ENCODE peak calls at places on chromosomes 2 and 18, in nine cellular contexts. K is HCT116, A is PC-3, X is GM23338, C is hepatocyte, S is IMR-90, H is K562, L is H1, O is HepG2. N is an unnamed sample.

GRCh38 chr2:207995887-207996286 is 29.4 kb downstream of the PLEKHM3 start:
- DNase-seq in K (no peak), A (no peak), X (no peak), C (no peak), S (peak; percentile 23), H (no peak), L (no peak), O (no peak), N (no peak)

GRCh38 chr2:169761970-169762292 is 28.3 kb downstream of the KLHL23 start:
- DNase-seq in K (no peak), A (peak; percentile 17), X (no peak), C (no peak), S (no peak), H (no peak), L (no peak), O (no peak), N (peak; percentile 35)

GRCh38 chr2:217030081-217030480 is 170.2 kb upstream of the TNP1 start:
- DNase-seq in K (no peak), A (no peak), X (no peak), C (no peak), S (no peak), H (no peak), L (no peak), O (no peak), N (no peak)

GRCh38 chr2:136319651-136320050 is 201.7 kb upstream of the CXCR4 start:
- DNase-seq in K (no peak), A (no peak), X (no peak), C (no peak), S (no peak), H (no peak), L (no peak), O (no peak), N (no peak)

GRCh38 chr2:226578879-226579278 is 220.7 kb downstream of the IRS1 start:
- DNase-seq in K (no peak), A (peak; percentile 66), X (no peak), C (no peak), S (peak; percentile 30), H (no peak), L (no peak), O (peak; percentile 51), N (peak; percentile 44)

GRCh38 chr2:202122975-202123765 is 50.1 kb downstream of the KIAA2012 start:
- DNase-seq in K (no peak), A (no peak), X (peak; percentile 43), C (no peak), S (peak; percentile 45), H (no peak), L (no peak), O (no peak), N (no peak)

GRCh38 chr18:48619501-48619900 is 80.7 kb downstream of the CTIF start:
- DNase-seq in K (no peak), A (no peak), X (no peak), C (no peak), S (no peak), H (no peak), L (no peak), O (no peak), N (no peak)

GRCh38 chr2:183950673-183951072 is 647.7 kb upstream of the ZNF804A start:
- DNase-seq in K (no peak), A (peak; percentile 60), X (no peak), C (peak; percentile 30), S (no peak), H (no peak), L (no peak), O (no peak), N (no peak)

GRCh38 chr2:105872830-105873229 is 128.1 kb downstream of the NCK2 start:
- DNase-seq in K (no peak), A (no peak), X (no peak), C (no peak), S (no peak), H (no peak), L (no peak), O (no peak), N (no peak)

GRCh38 chr2:146587291-146587713 is 1257.5 kb upstream of the ACVR2A start:
- DNase-seq in K (no peak), A (no peak), X (no peak), C (no peak), S (no peak), H (no peak), L (no peak), O (no peak), N (no peak)

GRCh38 chr2:32712870-32713269 is 85.0 kb downstream of the TTC27 start:
- DNase-seq in K (no peak), A (no peak), X (no peak), C (no peak), S (peak; percentile 40), H (no peak), L (no peak), O (no peak), N (no peak)

GRCh38 chr2:24586955-24587354 is 95.9 kb downstream of the NCOA1 start:
- DNase-seq in K (no peak), A (no peak), X (no peak), C (no peak), S (no peak), H (no peak), L (no peak), O (no peak), N (no peak)

GRCh38 chr2:46144133-46144800 is 152.9 kb upstream of the EPAS1 start:
- DNase-seq in K (no peak), A (no peak), X (peak; percentile 28), C (no peak), S (no peak), H (no peak), L (no peak), O (no peak), N (no peak)

GRCh38 chr2:104434363-104434792 is 419.5 kb upstream of the POU3F3 start:
- DNase-seq in K (no peak), A (no peak), X (peak; percentile 83), C (peak; percentile 43), S (no peak), H (no peak), L (peak; percentile 53), O (no peak), N (no peak)

GRCh38 chr2:150732064-150732463 is 244.6 kb upstream of the RND3 start:
- DNase-seq in K (no peak), A (peak; percentile 64), X (no peak), C (no peak), S (peak; percentile 86), H (no peak), L (no peak), O (no peak), N (peak; percentile 51)

GRCh38 chr2:100381240-100381639 is 36.2 kb downstream of the CHST10 start:
- DNase-seq in K (peak; percentile 71), A (peak; percentile 88), X (peak; percentile 93), C (peak; percentile 88), S (peak; percentile 76), H (peak; percentile 71), L (peak; percentile 97), O (peak; percentile 67), N (peak; percentile 57)

GRCh38 chr2:96926791-96927190 is 56.9 kb upstream of the SEMA4C start:
- DNase-seq in K (no peak), A (no peak), X (no peak), C (no peak), S (no peak), H (no peak), L (no peak), O (no peak), N (no peak)

GRCh38 chr2:96929245-96929925 is 57.0 kb downstream of the FAM178B start:
- DNase-seq in K (no peak), A (no peak), X (no peak), C (no peak), S (no peak), H (no peak), L (no peak), O (no peak), N (no peak)

GRCh38 chr2:96926236-96926635 is 56.4 kb upstream of the SEMA4C start:
- DNase-seq in K (no peak), A (no peak), X (no peak), C (no peak), S (no peak), H (no peak), L (no peak), O (no peak), N (no peak)

GRCh38 chr2:96927420-96928171 is 57.7 kb upstream of the SEMA4C start:
- DNase-seq in K (no peak), A (peak; percentile 59), X (no peak), C (peak; percentile 52), S (no peak), H (no peak), L (no peak), O (no peak), N (peak; percentile 92)

DNA sequence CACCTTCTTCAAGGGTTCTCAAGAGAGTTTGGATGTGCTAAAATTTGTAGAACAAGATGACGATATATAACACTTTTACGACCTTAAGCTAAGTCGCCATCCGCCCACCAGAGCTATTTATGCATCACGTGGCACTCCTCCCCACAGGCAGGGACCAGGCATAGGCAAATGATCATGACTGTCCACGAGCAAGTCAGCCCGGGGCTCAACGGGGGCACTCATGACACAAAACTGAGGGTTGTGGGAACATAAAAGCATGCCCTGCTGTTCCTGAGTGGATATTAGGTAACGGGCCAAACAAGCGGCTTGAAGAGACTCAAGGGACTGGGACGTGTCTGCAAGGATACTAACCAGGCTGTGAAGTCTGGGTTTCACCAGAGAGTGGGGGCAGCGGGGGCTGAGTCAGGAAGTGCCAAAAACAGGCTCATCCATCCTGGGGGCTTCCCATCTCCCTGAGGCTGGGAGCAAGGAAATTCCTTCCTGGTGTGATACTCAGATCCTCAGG is 58.1 kb downstream of the FAM178B start:
- DNase-seq in K (no peak), A (no peak), X (no peak), C (peak; percentile 49), S (no peak), H (no peak), L (no peak), O (no peak), N (peak; percentile 39)
- H2AFZ ChIP-seq in K (no peak overlapping the region), A (peak overlapping the region; percentile 65), X (no peak overlapping the region), C (no peak overlapping the region), S (no peak overlapping the region), H (peak overlapping the region; percentile 51), L (no peak overlapping the region), O (no peak overlapping the region), N (no peak overlapping the region)

GRCh38 chr2:13193900-13194299 is 477.2 kb downstream of the TRIB2 start:
- DNase-seq in K (no peak), A (peak; percentile 50), X (peak; percentile 74), C (peak; percentile 17), S (peak; percentile 16), H (no peak), L (no peak), O (peak; percentile 14), N (peak; percentile 5)
- TF ChIP-seq CTCF in K (peak; percentile 23), A (peak; percentile 71), X (peak; percentile 67), C (peak; percentile 42), S (peak; percentile 32), H (no peak), L (peak; percentile 40), O (peak; percentile 49), N (peak; percentile 53)

GRCh38 chr2:157326683-157327082 is 1.1 kb upstream of the ERMN start:
- DNase-seq in K (no peak), A (no peak), X (no peak), C (no peak), S (no peak), H (no peak), L (no peak), O (no peak), N (no peak)
- H3K4me3 ChIP-seq in K (no peak overlapping the region), A (no peak overlapping the region), X (no peak overlapping the region), C (no peak overlapping the region), S (no peak overlapping the region), H (no peak overlapping the region), L (no peak overlapping the region), O (no peak overlapping the region), N (no peak overlapping the region)

DNA sequence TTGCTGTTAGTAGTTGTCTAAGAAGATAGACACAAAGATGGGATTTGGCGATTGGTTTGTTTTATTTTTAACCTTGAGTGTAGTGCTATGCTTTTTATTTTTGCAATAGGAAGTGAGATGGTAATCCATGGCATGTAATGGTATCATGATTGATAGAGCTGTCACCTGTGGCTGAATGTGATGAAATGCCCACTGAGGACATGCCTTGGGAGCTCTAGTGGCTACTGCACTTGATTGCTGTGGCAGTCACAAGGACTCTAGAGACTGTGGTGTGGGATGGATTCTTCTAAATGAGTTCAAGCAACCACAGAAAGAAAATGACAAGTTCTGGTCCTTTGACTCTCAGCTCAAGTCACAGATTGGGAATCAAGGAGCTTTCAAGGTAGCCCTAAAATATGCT is 139.4 kb downstream of the CYRIA start:
- DNase-seq in K (no peak), A (no peak), X (no peak), C (no peak), S (no peak), H (no peak), L (no peak), O (no peak), N (no peak)
- H2AFZ ChIP-seq in K (no peak overlapping the region), A (no peak overlapping the region), X (no peak overlapping the region), C (no peak overlapping the region), S (no peak overlapping the region), H (no peak overlapping the region), L (no peak overlapping the region), O (no peak overlapping the region), N (no peak overlapping the region)